ENCODE peak calls at places on chromosome 6, in four cellular contexts. U, J, D and E are unnamed samples.

GRCh38 chr6:75044846-75045245 is 161.0 kb downstream of the COL12A1 start:
- DNase-seq in U (no peak), D (no peak), J (no peak), E (no peak)

GRCh38 chr6:89204096-89204495 is 13.1 kb downstream of the GABRR1 start:
- DNase-seq in D (no peak), J (no peak), U (no peak), E (no peak)

GRCh38 chr6:938271-939046 is 245.5 kb upstream of the EXOC2 start:
- DNase-seq in J (no peak), D (no peak), U (no peak), E (no peak)

GRCh38 chr6:36491378-36491965 is 48.7 kb downstream of the KCTD20 start:
- DNase-seq in U (no peak), D (no peak), J (no peak), E (no peak)

GRCh38 chr6:149840345-149841075 is 23.6 kb downstream of the LRP11 start:
- DNase-seq in J (peak; percentile 9), U (peak; percentile 74), D (peak; percentile 56), E (peak; percentile 75)

GRCh38 chr6:52551483-52552277 is 25.2 kb downstream of the TRAM2 start:
- DNase-seq in J (no peak), D (peak; percentile 61), U (peak; percentile 80), E (peak; percentile 54)

GRCh38 chr6:30942338-30943060 is 1.7 kb downstream of the MUCL3 start:
- DNase-seq in J (no peak), D (peak; percentile 63), U (peak; percentile 88), E (peak; percentile 93)

GRCh38 chr6:168050225-168050796 is 28.7 kb downstream of the FRMD1 start:
- DNase-seq in U (peak; percentile 12), J (no peak), D (no peak), E (no peak)

GRCh38 chr6:87431263-87431662 is 23.5 kb downstream of the CFAP206 start:
- DNase-seq in J (no peak), U (peak; percentile 17), D (no peak), E (no peak)

GRCh38 chr6:56685102-56685733 is 42.5 kb upstream of the DST start:
- DNase-seq in D (no peak), J (no peak), U (no peak), E (no peak)

GRCh38 chr6:36244641-36245280 is 25.1 kb upstream of the PNPLA1 start:
- DNase-seq in U (no peak), D (no peak), J (no peak), E (no peak)

GRCh38 chr6:111845441-111845871 is 27.8 kb downstream of the FYN start:
- DNase-seq in J (no peak), U (no peak), D (no peak), E (no peak)

GRCh38 chr6:160927416-160927815 is 64.2 kb upstream of the MAP3K4 start:
- DNase-seq in D (no peak), J (no peak), U (no peak), E (no peak)
- H3K4me1 ChIP-seq in D (no peaks in the 10 kb centered on the region), J (no peaks in the 10 kb centered on the region), U (no peaks in the 10 kb centered on the region), E (peaks cover 16% of the 10 kb centered on the region)

DNA sequence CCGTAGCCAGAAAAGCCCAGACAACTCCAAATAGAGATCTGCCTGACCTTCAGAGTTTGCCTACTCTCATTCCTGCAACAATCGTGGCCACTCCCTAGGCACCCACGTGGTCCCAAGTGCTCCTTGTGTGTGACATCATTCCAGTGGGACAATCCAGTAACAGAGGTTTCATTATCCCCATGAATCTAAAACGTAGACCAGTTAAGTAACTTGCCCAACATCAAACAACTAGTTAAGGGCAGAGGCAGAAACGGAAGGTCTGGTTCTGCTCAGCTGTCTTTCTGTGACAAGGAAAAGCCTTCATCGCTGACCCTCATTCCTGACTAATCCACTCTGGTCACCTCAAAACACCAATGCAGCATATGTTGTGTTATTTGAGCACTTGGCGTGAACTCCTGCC is 261.4 kb upstream of the JARID2 start:
- DNase-seq in J (no peak), D (no peak), U (peak; percentile 77), E (peak; percentile 64)
- H3K4me3 ChIP-seq in J (no peak overlapping the region), D (no peak overlapping the region), U (no peak overlapping the region), E (no peak overlapping the region)

DNA sequence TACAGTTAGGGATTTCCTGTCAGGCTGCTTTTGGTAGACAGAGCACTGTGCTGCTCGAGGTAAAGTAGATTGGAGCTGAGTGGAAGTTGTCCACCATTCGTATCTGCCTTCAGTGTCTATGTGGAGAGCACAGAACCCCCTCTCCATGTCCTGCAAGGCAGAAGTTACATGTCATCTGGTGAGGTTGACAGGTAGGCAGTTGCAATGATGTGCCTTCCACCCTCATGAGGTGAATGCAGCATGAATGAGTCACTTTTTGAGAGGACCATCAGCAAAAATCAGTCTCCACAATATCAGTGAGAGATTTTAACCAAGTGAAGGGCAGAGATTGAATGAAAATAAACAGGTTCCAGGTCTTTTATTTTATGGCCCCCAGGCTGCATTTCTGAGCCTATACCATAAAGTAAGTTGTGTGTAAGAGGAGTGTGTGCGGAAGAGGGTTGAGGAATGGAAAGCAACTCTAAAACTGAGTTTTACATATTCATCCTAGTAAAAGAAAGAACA is 16.0 kb downstream of the TRAPPC3L start:
- DNase-seq in U (no peak), J (no peak), D (no peak), E (no peak)
- H3K4me1 ChIP-seq in U (peaks cover 3% of the 10 kb centered on the region), J (no peaks in the 10 kb centered on the region), D (no peaks in the 10 kb centered on the region), E (no peaks in the 10 kb centered on the region)

DNA sequence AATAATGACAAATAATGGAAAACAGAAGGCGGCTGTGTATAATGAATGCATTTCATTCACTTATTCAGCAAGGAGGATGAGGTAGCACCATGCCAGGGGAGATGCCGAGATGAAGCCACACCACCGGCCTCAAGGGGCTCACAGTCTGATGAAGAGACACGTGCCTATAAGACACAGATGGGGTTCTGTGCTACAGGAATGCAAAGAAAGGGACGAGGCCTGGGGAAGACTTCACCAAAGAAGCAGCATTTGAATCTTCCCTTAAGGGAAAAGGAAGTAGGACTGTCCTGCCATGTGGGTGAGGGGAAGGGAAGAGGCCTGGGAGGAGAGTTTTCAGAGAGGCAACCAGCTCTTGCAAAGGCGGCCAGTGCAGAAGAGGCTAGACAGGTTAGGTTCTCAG is 98.9 kb downstream of the PSMG4 start:
- DNase-seq in U (no peak), J (no peak), D (no peak), E (no peak)
- H3K4me3 ChIP-seq in U (no peak overlapping the region), J (no peak overlapping the region), D (no peak overlapping the region), E (no peak overlapping the region)

DNA sequence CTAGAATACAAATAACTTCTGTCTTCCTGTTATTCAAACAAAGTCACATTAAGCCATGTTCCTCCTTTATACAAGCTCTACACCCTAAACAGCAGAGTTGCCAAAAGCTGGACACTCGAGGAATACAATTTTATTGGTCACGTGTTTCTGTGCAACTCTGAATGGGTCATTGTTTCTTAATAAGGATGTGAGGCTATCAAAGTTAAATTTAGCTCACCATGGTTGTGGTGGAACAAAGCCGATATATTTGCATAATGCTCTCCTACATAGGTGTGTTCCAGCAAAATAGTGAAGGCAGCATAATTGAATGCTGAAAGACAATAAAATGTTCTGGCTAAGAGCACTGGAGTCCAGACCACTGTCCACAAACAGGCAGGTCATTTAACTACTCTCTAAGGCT is 36.9 kb upstream of the CD2AP start:
- DNase-seq in J (no peak), U (no peak), D (no peak), E (no peak)
- H3K4me1 ChIP-seq in J (no peaks in the 10 kb centered on the region), U (no peaks in the 10 kb centered on the region), D (no peaks in the 10 kb centered on the region), E (no peaks in the 10 kb centered on the region)

DNA sequence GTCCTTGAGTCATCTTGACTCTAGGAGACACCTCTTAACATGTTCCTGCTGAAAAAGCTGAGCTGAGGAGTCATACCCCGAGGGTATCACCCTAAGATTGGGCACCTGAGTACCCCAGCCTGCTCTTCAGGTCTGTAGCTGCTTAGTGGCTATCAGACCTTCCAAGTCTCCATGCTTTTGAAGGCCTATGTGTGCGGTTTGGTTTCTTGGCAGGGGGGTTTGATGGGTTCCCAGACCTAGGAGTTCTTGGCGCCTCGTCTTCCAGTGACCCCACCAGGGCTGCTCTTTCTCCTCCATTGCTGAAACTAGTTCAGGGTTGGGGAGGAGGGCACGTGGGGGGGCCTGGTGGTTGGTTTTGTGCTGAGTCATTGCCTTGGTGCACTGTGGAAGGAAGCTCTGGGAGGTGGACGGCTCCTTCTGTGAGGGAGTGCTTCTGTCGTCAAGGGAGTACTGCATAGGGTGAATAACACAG is 20.1 kb downstream of the IGF2R start:
- DNase-seq in D (no peak), J (no peak), U (peak; percentile 81), E (no peak)
- H3K4me3 ChIP-seq in D (no peak overlapping the region), J (no peak overlapping the region), U (no peak overlapping the region), E (no peak overlapping the region)

GRCh38 chr6:3656076-3656475 is 95.4 kb downstream of the PXDC1 start:
- DNase-seq in U (no peak), J (no peak), D (no peak), E (no peak)

GRCh38 chr6:3651698-3652229 is 99.7 kb downstream of the PXDC1 start:
- DNase-seq in U (no peak), D (no peak), J (no peak), E (no peak)

GRCh38 chr6:3653528-3654070 is 97.9 kb downstream of the PXDC1 start:
- DNase-seq in J (no peak), D (no peak), U (no peak), E (no peak)

GRCh38 chr6:3654898-3655297 is 96.6 kb downstream of the PXDC1 start:
- DNase-seq in D (no peak), J (no peak), U (no peak), E (no peak)

GRCh38 chr6:3654436-3654835 is 97.1 kb downstream of the PXDC1 start:
- DNase-seq in J (no peak), D (no peak), U (no peak), E (no peak)
- H3K4me1 ChIP-seq in J (no peaks in the 10 kb centered on the region), D (no peaks in the 10 kb centered on the region), U (peaks cover 18% of the 10 kb centered on the region), E (no peaks in the 10 kb centered on the region)